ENCODE peak calls at places on chromosomes 16 and 17, in eight cellular contexts. One of them, this sample, is unnamed.

GRCh38 chr16:56912746-56913703 is 18.9 kb upstream of the HERPUD1 start:
- DNase-seq in vagina: no peak
- DNase-seq in heart right ventricle: no peak
- DNase-seq in WTC11: no peak
- DNase-seq in SK-N-SH: no peak
- DNase-seq in ascending aorta: no peak
- DNase-seq in tibial artery: no peak
- DNase-seq in LNCaP clone FGC: no peak
- DNase-seq in this sample: no peak

GRCh38 chr17:68512967-68513474 is 791 bp downstream of the PRKAR1A start:
- DNase-seq in vagina: no peak
- DNase-seq in heart right ventricle: no peak
- DNase-seq in WTC11: no peak
- DNase-seq in SK-N-SH: peak; percentile 41
- DNase-seq in ascending aorta: no peak
- DNase-seq in tibial artery: peak; percentile 67
- DNase-seq in LNCaP clone FGC: no peak
- DNase-seq in this sample: no peak

GRCh38 chr17:2277430-2278170 is 26.0 kb downstream of the SMG6 start:
- DNase-seq in vagina: no peak
- DNase-seq in heart right ventricle: no peak
- DNase-seq in WTC11: no peak
- DNase-seq in SK-N-SH: no peak
- DNase-seq in ascending aorta: no peak
- DNase-seq in tibial artery: no peak
- DNase-seq in LNCaP clone FGC: no peak
- DNase-seq in this sample: no peak

GRCh38 chr17:14143678-14144077 is 74.4 kb downstream of the COX10 start:
- DNase-seq in vagina: no peak
- DNase-seq in heart right ventricle: no peak
- DNase-seq in WTC11: no peak
- DNase-seq in SK-N-SH: no peak
- DNase-seq in ascending aorta: no peak
- DNase-seq in tibial artery: no peak
- DNase-seq in LNCaP clone FGC: peak; percentile 8
- DNase-seq in this sample: no peak

GRCh38 chr17:43367588-43368242 is 31.1 kb upstream of the ARL4D start:
- DNase-seq in vagina: no peak
- DNase-seq in heart right ventricle: no peak
- DNase-seq in WTC11: no peak
- DNase-seq in SK-N-SH: peak; percentile 67
- DNase-seq in ascending aorta: no peak
- DNase-seq in tibial artery: no peak
- DNase-seq in LNCaP clone FGC: peak; percentile 69
- DNase-seq in this sample: no peak

GRCh38 chr16:47110939-47111338 is 32.8 kb downstream of the NETO2 start:
- DNase-seq in vagina: no peak
- DNase-seq in heart right ventricle: no peak
- DNase-seq in WTC11: no peak
- DNase-seq in SK-N-SH: peak; percentile 10
- DNase-seq in ascending aorta: no peak
- DNase-seq in tibial artery: no peak
- DNase-seq in LNCaP clone FGC: no peak
- DNase-seq in this sample: no peak

GRCh38 chr16:54342001-54342776 is 55.6 kb upstream of the IRX3 start:
- DNase-seq in vagina: no peak
- DNase-seq in heart right ventricle: no peak
- DNase-seq in WTC11: no peak
- DNase-seq in SK-N-SH: no peak
- DNase-seq in ascending aorta: no peak
- DNase-seq in tibial artery: no peak
- DNase-seq in LNCaP clone FGC: no peak
- DNase-seq in this sample: no peak

GRCh38 chr17:44362056-44362355 is 1.6 kb downstream of the FAM171A2 start:
- DNase-seq in vagina: no peak
- DNase-seq in heart right ventricle: no peak
- DNase-seq in WTC11: no peak
- DNase-seq in SK-N-SH: peak; percentile 50
- DNase-seq in ascending aorta: no peak
- DNase-seq in tibial artery: no peak
- DNase-seq in LNCaP clone FGC: no peak
- DNase-seq in this sample: no peak

GRCh38 chr17:15957206-15957605 is 12.3 kb downstream of the ADORA2B start:
- DNase-seq in vagina: no peak
- DNase-seq in heart right ventricle: no peak
- DNase-seq in WTC11: no peak
- DNase-seq in SK-N-SH: no peak
- DNase-seq in ascending aorta: no peak
- DNase-seq in tibial artery: no peak
- DNase-seq in LNCaP clone FGC: no peak
- DNase-seq in this sample: no peak

GRCh38 chr17:56652608-56653007 is 59.1 kb downstream of the NOG start:
- DNase-seq in vagina: no peak
- DNase-seq in heart right ventricle: no peak
- DNase-seq in WTC11: no peak
- DNase-seq in SK-N-SH: no peak
- DNase-seq in ascending aorta: no peak
- DNase-seq in tibial artery: no peak
- DNase-seq in LNCaP clone FGC: no peak
- DNase-seq in this sample: no peak

GRCh38 chr17:63835167-63835720 is 7.2 kb downstream of the SMARCD2 start:
- DNase-seq in vagina: no peak
- DNase-seq in heart right ventricle: no peak
- DNase-seq in WTC11: no peak
- DNase-seq in SK-N-SH: no peak
- DNase-seq in ascending aorta: no peak
- DNase-seq in tibial artery: no peak
- DNase-seq in LNCaP clone FGC: no peak
- DNase-seq in this sample: no peak

GRCh38 chr17:4764612-4765011 is 7.1 kb upstream of the TM4SF5 start:
- DNase-seq in vagina: no peak
- DNase-seq in heart right ventricle: no peak
- DNase-seq in WTC11: no peak
- DNase-seq in SK-N-SH: no peak
- DNase-seq in ascending aorta: no peak
- DNase-seq in tibial artery: no peak
- DNase-seq in LNCaP clone FGC: no peak
- DNase-seq in this sample: no peak

GRCh38 chr17:14032234-14032633 is 37.1 kb upstream of the COX10 start:
- DNase-seq in vagina: no peak
- DNase-seq in heart right ventricle: no peak
- DNase-seq in WTC11: no peak
- DNase-seq in SK-N-SH: no peak
- DNase-seq in ascending aorta: no peak
- DNase-seq in tibial artery: no peak
- DNase-seq in LNCaP clone FGC: no peak
- DNase-seq in this sample: no peak

GRCh38 chr17:64007838-64008282 is 9.7 kb downstream of the PRR29 start:
- DNase-seq in vagina: peak; percentile 74
- DNase-seq in heart right ventricle: no peak
- DNase-seq in WTC11: no peak
- DNase-seq in SK-N-SH: no peak
- DNase-seq in ascending aorta: no peak
- DNase-seq in tibial artery: no peak
- DNase-seq in LNCaP clone FGC: no peak
- DNase-seq in this sample: no peak

GRCh38 chr17:82351713-82352488 is 7.1 kb upstream of the TEX19 start:
- DNase-seq in vagina: no peak
- DNase-seq in heart right ventricle: peak; percentile 86
- DNase-seq in WTC11: peak; percentile 92
- DNase-seq in SK-N-SH: peak; percentile 97
- DNase-seq in ascending aorta: no peak
- DNase-seq in tibial artery: peak; percentile 85
- DNase-seq in LNCaP clone FGC: peak; percentile 81
- DNase-seq in this sample: peak; percentile 87

GRCh38 chr17:145671-146541 is 8.5 kb downstream of the SCGB1C2 start:
- DNase-seq in vagina: no peak
- DNase-seq in heart right ventricle: peak; percentile 3
- DNase-seq in WTC11: no peak
- DNase-seq in SK-N-SH: no peak
- DNase-seq in ascending aorta: no peak
- DNase-seq in tibial artery: no peak
- DNase-seq in LNCaP clone FGC: no peak
- DNase-seq in this sample: peak; percentile 13

GRCh38 chr17:66468241-66469087 is 166.1 kb downstream of the PRKCA start:
- DNase-seq in vagina: no peak
- DNase-seq in heart right ventricle: no peak
- DNase-seq in WTC11: no peak
- DNase-seq in SK-N-SH: no peak
- DNase-seq in ascending aorta: no peak
- DNase-seq in tibial artery: peak; percentile 36
- DNase-seq in LNCaP clone FGC: no peak
- DNase-seq in this sample: no peak

GRCh38 chr17:39867891-39868553 is at the start of gene ZPBP2:
- DNase-seq in vagina: no peak
- DNase-seq in heart right ventricle: no peak
- DNase-seq in WTC11: no peak
- DNase-seq in SK-N-SH: no peak
- DNase-seq in ascending aorta: no peak
- DNase-seq in tibial artery: no peak
- DNase-seq in LNCaP clone FGC: no peak
- DNase-seq in this sample: no peak

GRCh38 chr17:42985225-42985624 is 4.9 kb downstream of the RUNDC1 start:
- DNase-seq in vagina: no peak
- DNase-seq in heart right ventricle: no peak
- DNase-seq in WTC11: no peak
- DNase-seq in SK-N-SH: no peak
- DNase-seq in ascending aorta: no peak
- DNase-seq in tibial artery: no peak
- DNase-seq in LNCaP clone FGC: no peak
- DNase-seq in this sample: no peak

GRCh38 chr16:89952551-89952950 is 4.0 kb downstream of the DEF8 start:
- DNase-seq in vagina: no peak
- DNase-seq in heart right ventricle: no peak
- DNase-seq in WTC11: no peak
- DNase-seq in SK-N-SH: no peak
- DNase-seq in ascending aorta: no peak
- DNase-seq in tibial artery: no peak
- DNase-seq in LNCaP clone FGC: no peak
- DNase-seq in this sample: no peak

GRCh38 chr17:28675980-28676379 is 14.0 kb downstream of the SUPT6H start:
- DNase-seq in vagina: no peak
- DNase-seq in heart right ventricle: no peak
- DNase-seq in WTC11: no peak
- DNase-seq in SK-N-SH: no peak
- DNase-seq in ascending aorta: no peak
- DNase-seq in tibial artery: no peak
- DNase-seq in LNCaP clone FGC: no peak
- DNase-seq in this sample: no peak

GRCh38 chr17:333626-334396 is 18.8 kb downstream of the RPH3AL start:
- DNase-seq in vagina: no peak
- DNase-seq in heart right ventricle: peak; percentile 82
- DNase-seq in WTC11: peak; percentile 53
- DNase-seq in SK-N-SH: peak; percentile 87
- DNase-seq in ascending aorta: no peak
- DNase-seq in tibial artery: peak; percentile 79
- DNase-seq in LNCaP clone FGC: no peak
- DNase-seq in this sample: no peak

GRCh38 chr17:71975331-71975801 is 145.5 kb upstream of the SOX9 start:
- DNase-seq in vagina: no peak
- DNase-seq in heart right ventricle: peak; percentile 52
- DNase-seq in WTC11: no peak
- DNase-seq in SK-N-SH: no peak
- DNase-seq in ascending aorta: no peak
- DNase-seq in tibial artery: peak; percentile 76
- DNase-seq in LNCaP clone FGC: no peak
- DNase-seq in this sample: no peak

GRCh38 chr16:19173649-19174383 is 5.8 kb downstream of the SYT17 start:
- DNase-seq in vagina: no peak
- DNase-seq in heart right ventricle: no peak
- DNase-seq in WTC11: no peak
- DNase-seq in SK-N-SH: no peak
- DNase-seq in ascending aorta: no peak
- DNase-seq in tibial artery: no peak
- DNase-seq in LNCaP clone FGC: no peak
- DNase-seq in this sample: no peak

GRCh38 chr16:19174478-19174877 is 6.4 kb downstream of the SYT17 start:
- DNase-seq in vagina: no peak
- DNase-seq in heart right ventricle: no peak
- DNase-seq in WTC11: no peak
- DNase-seq in SK-N-SH: no peak
- DNase-seq in ascending aorta: no peak
- DNase-seq in tibial artery: no peak
- DNase-seq in LNCaP clone FGC: no peak
- DNase-seq in this sample: no peak

GRCh38 chr16:19179890-19180490 is 11.9 kb downstream of the SYT17 start:
- DNase-seq in vagina: no peak
- DNase-seq in heart right ventricle: peak; percentile 55
- DNase-seq in WTC11: peak; percentile 63
- DNase-seq in SK-N-SH: peak; percentile 72
- DNase-seq in ascending aorta: no peak
- DNase-seq in tibial artery: peak; percentile 44
- DNase-seq in LNCaP clone FGC: peak; percentile 45
- DNase-seq in this sample: no peak

GRCh38 chr16:19175492-19176262 is 7.6 kb downstream of the SYT17 start:
- DNase-seq in vagina: no peak
- DNase-seq in heart right ventricle: no peak
- DNase-seq in WTC11: no peak
- DNase-seq in SK-N-SH: no peak
- DNase-seq in ascending aorta: no peak
- DNase-seq in tibial artery: no peak
- DNase-seq in LNCaP clone FGC: no peak
- DNase-seq in this sample: no peak

GRCh38 chr16:19177111-19177747 is 9.2 kb downstream of the SYT17 start:
- DNase-seq in vagina: no peak
- DNase-seq in heart right ventricle: no peak
- DNase-seq in WTC11: no peak
- DNase-seq in SK-N-SH: no peak
- DNase-seq in ascending aorta: no peak
- DNase-seq in tibial artery: no peak
- DNase-seq in LNCaP clone FGC: no peak
- DNase-seq in this sample: no peak
- TF ChIP-seq CTCF in vagina: no peak
- TF ChIP-seq CTCF in heart right ventricle: no peak
- TF ChIP-seq CTCF in WTC11: no peak
- TF ChIP-seq CTCF in SK-N-SH: no peak
- TF ChIP-seq CTCF in ascending aorta: no peak
- TF ChIP-seq CTCF in tibial artery: no peak
- TF ChIP-seq CTCF in LNCaP clone FGC: peak; percentile 4
- TF ChIP-seq CTCF in this sample: no peak

GRCh38 chr16:71723537-71724319 is 773 bp downstream of the PHLPP2 start:
- DNase-seq in vagina: no peak
- DNase-seq in heart right ventricle: peak; percentile 67
- DNase-seq in WTC11: peak; percentile 74
- DNase-seq in SK-N-SH: peak; percentile 97
- DNase-seq in ascending aorta: peak; percentile 14
- DNase-seq in tibial artery: peak; percentile 62
- DNase-seq in LNCaP clone FGC: peak; percentile 66
- DNase-seq in this sample: peak; percentile 39
- TF ChIP-seq CTCF in vagina: no peak
- TF ChIP-seq CTCF in heart right ventricle: no peak
- TF ChIP-seq CTCF in WTC11: no peak
- TF ChIP-seq CTCF in SK-N-SH: no peak
- TF ChIP-seq CTCF in ascending aorta: no peak
- TF ChIP-seq CTCF in tibial artery: peak; percentile 7
- TF ChIP-seq CTCF in LNCaP clone FGC: no peak
- TF ChIP-seq CTCF in this sample: no peak

GRCh38 chr16:35102780-35103403 is 1643.5 kb downstream of the TP53TG3F start:
- DNase-seq in vagina: no peak
- DNase-seq in heart right ventricle: no peak
- DNase-seq in WTC11: no peak
- DNase-seq in SK-N-SH: peak; percentile 26
- DNase-seq in ascending aorta: no peak
- DNase-seq in tibial artery: no peak
- DNase-seq in LNCaP clone FGC: peak; percentile 21
- DNase-seq in this sample: no peak
- TF ChIP-seq CTCF in vagina: no peak
- TF ChIP-seq CTCF in heart right ventricle: no peak
- TF ChIP-seq CTCF in WTC11: peak; percentile 14
- TF ChIP-seq CTCF in SK-N-SH: peak; percentile 90
- TF ChIP-seq CTCF in ascending aorta: no peak
- TF ChIP-seq CTCF in tibial artery: no peak
- TF ChIP-seq CTCF in LNCaP clone FGC: peak; percentile 94
- TF ChIP-seq CTCF in this sample: no peak

GRCh38 chr16:30953511-30954124 is 3.9 kb upstream of the SETD1A start:
- DNase-seq in vagina: no peak
- DNase-seq in heart right ventricle: peak; percentile 53
- DNase-seq in WTC11: peak; percentile 91
- DNase-seq in SK-N-SH: peak; percentile 76
- DNase-seq in ascending aorta: no peak
- DNase-seq in tibial artery: no peak
- DNase-seq in LNCaP clone FGC: no peak
- DNase-seq in this sample: no peak
- TF ChIP-seq CTCF in vagina: peak; percentile 31
- TF ChIP-seq CTCF in heart right ventricle: peak; percentile 31
- TF ChIP-seq CTCF in WTC11: peak; percentile 64
- TF ChIP-seq CTCF in SK-N-SH: peak; percentile 85
- TF ChIP-seq CTCF in ascending aorta: peak; percentile 60
- TF ChIP-seq CTCF in tibial artery: peak; percentile 57
- TF ChIP-seq CTCF in LNCaP clone FGC: peak; percentile 40
- TF ChIP-seq CTCF in this sample: no peak